ENCODE peak calls at places on chromosomes 2 and 18, in nine cellular contexts. One of them, this sample, is unnamed.

GRCh38 chr18:51580580-51580979 is 383.1 kb upstream of the MEX3C start:
- DNase-seq in HFFc6: no peak
- DNase-seq in KG1: no peak
- DNase-seq in activated CD8-positive, alpha-beta memory T cell treated with anti-CD3 and anti-CD28 coated beads for 24 hours: no peak
- DNase-seq in ovary: no peak
- DNase-seq in T-helper 9 cell: no peak
- DNase-seq in HT-29: no peak
- DNase-seq in renal cortical epithelial cell: no peak
- DNase-seq in ureter: no peak
- DNase-seq in this sample: no peak

GRCh38 chr18:22285299-22286140 is 116.1 kb downstream of the GATA6 start:
- DNase-seq in HFFc6: no peak
- DNase-seq in KG1: no peak
- DNase-seq in activated CD8-positive, alpha-beta memory T cell treated with anti-CD3 and anti-CD28 coated beads for 24 hours: no peak
- DNase-seq in ovary: no peak
- DNase-seq in T-helper 9 cell: no peak
- DNase-seq in HT-29: peak; percentile 26
- DNase-seq in renal cortical epithelial cell: peak; percentile 63
- DNase-seq in ureter: no peak
- DNase-seq in this sample: no peak

GRCh38 chr18:61173579-61173978 is 159.7 kb upstream of the CDH20 start:
- DNase-seq in HFFc6: no peak
- DNase-seq in KG1: no peak
- DNase-seq in activated CD8-positive, alpha-beta memory T cell treated with anti-CD3 and anti-CD28 coated beads for 24 hours: no peak
- DNase-seq in ovary: no peak
- DNase-seq in T-helper 9 cell: no peak
- DNase-seq in HT-29: no peak
- DNase-seq in renal cortical epithelial cell: no peak
- DNase-seq in ureter: no peak
- DNase-seq in this sample: no peak

GRCh38 chr2:2566396-2567323 is 235.6 kb upstream of the MYT1L start:
- DNase-seq in HFFc6: no peak
- DNase-seq in KG1: no peak
- DNase-seq in activated CD8-positive, alpha-beta memory T cell treated with anti-CD3 and anti-CD28 coated beads for 24 hours: no peak
- DNase-seq in ovary: no peak
- DNase-seq in T-helper 9 cell: no peak
- DNase-seq in HT-29: no peak
- DNase-seq in renal cortical epithelial cell: no peak
- DNase-seq in ureter: no peak
- DNase-seq in this sample: no peak

GRCh38 chr2:131105156-131105949 is at the start of gene PLEKHB2:
- DNase-seq in HFFc6: peak; percentile 81
- DNase-seq in KG1: peak; percentile 94
- DNase-seq in activated CD8-positive, alpha-beta memory T cell treated with anti-CD3 and anti-CD28 coated beads for 24 hours: peak; percentile 99
- DNase-seq in ovary: peak; percentile 89
- DNase-seq in T-helper 9 cell: peak; percentile 86
- DNase-seq in HT-29: peak; percentile 90
- DNase-seq in renal cortical epithelial cell: peak; percentile 69
- DNase-seq in ureter: peak; percentile 94
- DNase-seq in this sample: peak; percentile 75

GRCh38 chr2:191014653-191015020 is 666 bp upstream of the STAT1 start:
- DNase-seq in HFFc6: no peak
- DNase-seq in KG1: no peak
- DNase-seq in activated CD8-positive, alpha-beta memory T cell treated with anti-CD3 and anti-CD28 coated beads for 24 hours: no peak
- DNase-seq in ovary: no peak
- DNase-seq in T-helper 9 cell: no peak
- DNase-seq in HT-29: no peak
- DNase-seq in renal cortical epithelial cell: no peak
- DNase-seq in ureter: no peak
- DNase-seq in this sample: no peak

GRCh38 chr2:205060269-205060668 is 515.0 kb downstream of the PARD3B start:
- DNase-seq in HFFc6: peak; percentile 86
- DNase-seq in KG1: no peak
- DNase-seq in activated CD8-positive, alpha-beta memory T cell treated with anti-CD3 and anti-CD28 coated beads for 24 hours: no peak
- DNase-seq in ovary: no peak
- DNase-seq in T-helper 9 cell: no peak
- DNase-seq in HT-29: no peak
- DNase-seq in renal cortical epithelial cell: peak; percentile 79
- DNase-seq in ureter: no peak
- DNase-seq in this sample: no peak

GRCh38 chr2:240053173-240054155 is at the start of gene OR6B3:
- DNase-seq in HFFc6: no peak
- DNase-seq in KG1: no peak
- DNase-seq in activated CD8-positive, alpha-beta memory T cell treated with anti-CD3 and anti-CD28 coated beads for 24 hours: no peak
- DNase-seq in ovary: no peak
- DNase-seq in T-helper 9 cell: no peak
- DNase-seq in HT-29: no peak
- DNase-seq in renal cortical epithelial cell: no peak
- DNase-seq in ureter: no peak
- DNase-seq in this sample: no peak

GRCh38 chr2:160225722-160226121 is 25.6 kb upstream of the ITGB6 start:
- DNase-seq in HFFc6: no peak
- DNase-seq in KG1: no peak
- DNase-seq in activated CD8-positive, alpha-beta memory T cell treated with anti-CD3 and anti-CD28 coated beads for 24 hours: no peak
- DNase-seq in ovary: no peak
- DNase-seq in T-helper 9 cell: no peak
- DNase-seq in HT-29: no peak
- DNase-seq in renal cortical epithelial cell: peak; percentile 70
- DNase-seq in ureter: no peak
- DNase-seq in this sample: no peak

GRCh38 chr2:172446524-172447063 is 19.2 kb downstream of the ITGA6 start:
- DNase-seq in HFFc6: no peak
- DNase-seq in KG1: no peak
- DNase-seq in activated CD8-positive, alpha-beta memory T cell treated with anti-CD3 and anti-CD28 coated beads for 24 hours: no peak
- DNase-seq in ovary: no peak
- DNase-seq in T-helper 9 cell: no peak
- DNase-seq in HT-29: no peak
- DNase-seq in renal cortical epithelial cell: no peak
- DNase-seq in ureter: no peak
- DNase-seq in this sample: no peak

GRCh38 chr2:201779996-201780673 is 598 bp downstream of the ALS2 start:
- DNase-seq in HFFc6: no peak
- DNase-seq in KG1: no peak
- DNase-seq in activated CD8-positive, alpha-beta memory T cell treated with anti-CD3 and anti-CD28 coated beads for 24 hours: no peak
- DNase-seq in ovary: no peak
- DNase-seq in T-helper 9 cell: no peak
- DNase-seq in HT-29: peak; percentile 56
- DNase-seq in renal cortical epithelial cell: no peak
- DNase-seq in ureter: peak; percentile 45
- DNase-seq in this sample: peak; percentile 41

GRCh38 chr2:71535526-71535925 is 82.2 kb downstream of the DYSF start:
- DNase-seq in HFFc6: no peak
- DNase-seq in KG1: no peak
- DNase-seq in activated CD8-positive, alpha-beta memory T cell treated with anti-CD3 and anti-CD28 coated beads for 24 hours: no peak
- DNase-seq in ovary: no peak
- DNase-seq in T-helper 9 cell: no peak
- DNase-seq in HT-29: no peak
- DNase-seq in renal cortical epithelial cell: no peak
- DNase-seq in ureter: no peak
- DNase-seq in this sample: no peak

GRCh38 chr2:20400787-20401494 is 45.9 kb upstream of the RHOB start:
- DNase-seq in HFFc6: no peak
- DNase-seq in KG1: no peak
- DNase-seq in activated CD8-positive, alpha-beta memory T cell treated with anti-CD3 and anti-CD28 coated beads for 24 hours: no peak
- DNase-seq in ovary: no peak
- DNase-seq in T-helper 9 cell: no peak
- DNase-seq in HT-29: no peak
- DNase-seq in renal cortical epithelial cell: no peak
- DNase-seq in ureter: no peak
- DNase-seq in this sample: no peak

GRCh38 chr2:236161531-236161930 is 6.7 kb downstream of the GBX2 start:
- DNase-seq in HFFc6: no peak
- DNase-seq in KG1: no peak
- DNase-seq in activated CD8-positive, alpha-beta memory T cell treated with anti-CD3 and anti-CD28 coated beads for 24 hours: no peak
- DNase-seq in ovary: no peak
- DNase-seq in T-helper 9 cell: no peak
- DNase-seq in HT-29: no peak
- DNase-seq in renal cortical epithelial cell: no peak
- DNase-seq in ureter: no peak
- DNase-seq in this sample: no peak

GRCh38 chr2:26251893-26252292 is 7.2 kb downstream of the HADHB start:
- DNase-seq in HFFc6: no peak
- DNase-seq in KG1: no peak
- DNase-seq in activated CD8-positive, alpha-beta memory T cell treated with anti-CD3 and anti-CD28 coated beads for 24 hours: no peak
- DNase-seq in ovary: peak; percentile 46
- DNase-seq in T-helper 9 cell: no peak
- DNase-seq in HT-29: no peak
- DNase-seq in renal cortical epithelial cell: no peak
- DNase-seq in ureter: no peak
- DNase-seq in this sample: no peak

GRCh38 chr18:21803495-21803894 is 62.9 kb downstream of the MIB1 start:
- DNase-seq in HFFc6: no peak
- DNase-seq in KG1: no peak
- DNase-seq in activated CD8-positive, alpha-beta memory T cell treated with anti-CD3 and anti-CD28 coated beads for 24 hours: no peak
- DNase-seq in ovary: no peak
- DNase-seq in T-helper 9 cell: no peak
- DNase-seq in HT-29: no peak
- DNase-seq in renal cortical epithelial cell: peak; percentile 51
- DNase-seq in ureter: no peak
- DNase-seq in this sample: no peak

GRCh38 chr2:33144243-33144642 is 197.5 kb downstream of the LTBP1 start:
- DNase-seq in HFFc6: no peak
- DNase-seq in KG1: no peak
- DNase-seq in activated CD8-positive, alpha-beta memory T cell treated with anti-CD3 and anti-CD28 coated beads for 24 hours: no peak
- DNase-seq in ovary: no peak
- DNase-seq in T-helper 9 cell: no peak
- DNase-seq in HT-29: no peak
- DNase-seq in renal cortical epithelial cell: no peak
- DNase-seq in ureter: no peak
- DNase-seq in this sample: no peak

GRCh38 chr2:72891091-72891818 is 4.0 kb downstream of the SPR start:
- DNase-seq in HFFc6: no peak
- DNase-seq in KG1: no peak
- DNase-seq in activated CD8-positive, alpha-beta memory T cell treated with anti-CD3 and anti-CD28 coated beads for 24 hours: no peak
- DNase-seq in ovary: no peak
- DNase-seq in T-helper 9 cell: no peak
- DNase-seq in HT-29: no peak
- DNase-seq in renal cortical epithelial cell: no peak
- DNase-seq in ureter: no peak
- DNase-seq in this sample: no peak

GRCh38 chr18:39448942-39449341 is 1883.3 kb upstream of the CELF4 start:
- DNase-seq in HFFc6: no peak
- DNase-seq in KG1: no peak
- DNase-seq in activated CD8-positive, alpha-beta memory T cell treated with anti-CD3 and anti-CD28 coated beads for 24 hours: no peak
- DNase-seq in ovary: no peak
- DNase-seq in T-helper 9 cell: no peak
- DNase-seq in HT-29: no peak
- DNase-seq in renal cortical epithelial cell: no peak
- DNase-seq in ureter: no peak
- DNase-seq in this sample: no peak

GRCh38 chr2:45466045-45466444 is 145.0 kb downstream of the SRBD1 start:
- DNase-seq in HFFc6: no peak
- DNase-seq in KG1: no peak
- DNase-seq in activated CD8-positive, alpha-beta memory T cell treated with anti-CD3 and anti-CD28 coated beads for 24 hours: no peak
- DNase-seq in ovary: no peak
- DNase-seq in T-helper 9 cell: no peak
- DNase-seq in HT-29: no peak
- DNase-seq in renal cortical epithelial cell: no peak
- DNase-seq in ureter: no peak
- DNase-seq in this sample: no peak

GRCh38 chr2:18479901-18480369 is 80.5 kb downstream of the RDH14 start:
- DNase-seq in HFFc6: no peak
- DNase-seq in KG1: no peak
- DNase-seq in activated CD8-positive, alpha-beta memory T cell treated with anti-CD3 and anti-CD28 coated beads for 24 hours: no peak
- DNase-seq in ovary: no peak
- DNase-seq in T-helper 9 cell: no peak
- DNase-seq in HT-29: no peak
- DNase-seq in renal cortical epithelial cell: no peak
- DNase-seq in ureter: no peak
- DNase-seq in this sample: no peak

GRCh38 chr2:236642584-236643291 is 73.1 kb downstream of the ACKR3 start:
- DNase-seq in HFFc6: peak; percentile 96
- DNase-seq in KG1: no peak
- DNase-seq in activated CD8-positive, alpha-beta memory T cell treated with anti-CD3 and anti-CD28 coated beads for 24 hours: peak; percentile 19
- DNase-seq in ovary: peak; percentile 54
- DNase-seq in T-helper 9 cell: no peak
- DNase-seq in HT-29: no peak
- DNase-seq in renal cortical epithelial cell: peak; percentile 78
- DNase-seq in ureter: peak; percentile 86
- DNase-seq in this sample: peak; percentile 69

GRCh38 chr2:131034122-131035051 is 58.9 kb downstream of the FAM168B start:
- DNase-seq in HFFc6: no peak
- DNase-seq in KG1: no peak
- DNase-seq in activated CD8-positive, alpha-beta memory T cell treated with anti-CD3 and anti-CD28 coated beads for 24 hours: peak; percentile 75
- DNase-seq in ovary: peak; percentile 38
- DNase-seq in T-helper 9 cell: no peak
- DNase-seq in HT-29: no peak
- DNase-seq in renal cortical epithelial cell: no peak
- DNase-seq in ureter: peak; percentile 41
- DNase-seq in this sample: no peak

GRCh38 chr2:46747297-46747818 is 168.2 kb downstream of the MCFD2 start:
- DNase-seq in HFFc6: no peak
- DNase-seq in KG1: no peak
- DNase-seq in activated CD8-positive, alpha-beta memory T cell treated with anti-CD3 and anti-CD28 coated beads for 24 hours: no peak
- DNase-seq in ovary: no peak
- DNase-seq in T-helper 9 cell: no peak
- DNase-seq in HT-29: no peak
- DNase-seq in renal cortical epithelial cell: peak; percentile 61
- DNase-seq in ureter: no peak
- DNase-seq in this sample: peak; percentile 46

GRCh38 chr18:9724797-9725196 is 16.7 kb downstream of the RAB31 start:
- DNase-seq in HFFc6: no peak
- DNase-seq in KG1: no peak
- DNase-seq in activated CD8-positive, alpha-beta memory T cell treated with anti-CD3 and anti-CD28 coated beads for 24 hours: peak; percentile 38
- DNase-seq in ovary: no peak
- DNase-seq in T-helper 9 cell: no peak
- DNase-seq in HT-29: no peak
- DNase-seq in renal cortical epithelial cell: no peak
- DNase-seq in ureter: no peak
- DNase-seq in this sample: no peak

GRCh38 chr2:69554568-69554967 is 89.0 kb downstream of the AAK1 start:
- DNase-seq in HFFc6: no peak
- DNase-seq in KG1: no peak
- DNase-seq in activated CD8-positive, alpha-beta memory T cell treated with anti-CD3 and anti-CD28 coated beads for 24 hours: no peak
- DNase-seq in ovary: no peak
- DNase-seq in T-helper 9 cell: no peak
- DNase-seq in HT-29: no peak
- DNase-seq in renal cortical epithelial cell: no peak
- DNase-seq in ureter: no peak
- DNase-seq in this sample: no peak